ENCODE peak calls at places on chromosomes 7 and 10, in five cellular contexts. Z is T-cell; V is lower lobe of right lung; C is activated CD8-positive, alpha-beta T cell treated with anti-CD3 and anti-CD28 coated beads, Interleukin-2, amount 10 ng/mL, durations not matched to agents 7 days and 5 days; I is Daoy. L is an unnamed sample.

GRCh38 chr7:153021542-153021941 is 262.0 kb downstream of the ACTR3B start:
- DNase-seq in Z (no peak), V (no peak), C (no peak), I (no peak), L (no peak)

GRCh38 chr10:112967200-112967599 is 17.2 kb downstream of the TCF7L2 start:
- DNase-seq in Z (no peak), V (no peak), C (no peak), I (peak; percentile 12), L (no peak)

GRCh38 chr10:118955531-118956252 is 73.8 kb upstream of the NANOS1 start:
- DNase-seq in Z (no peak), V (no peak), C (peak; percentile 17), I (no peak), L (no peak)

GRCh38 chr7:593324-594115 is 73.9 kb upstream of the PDGFA start:
- DNase-seq in Z (no peak), V (no peak), C (no peak), I (peak; percentile 29), L (peak; percentile 97)

GRCh38 chr10:88097092-88097894 is 233.9 kb downstream of the PTEN start:
- DNase-seq in Z (no peak), V (no peak), C (no peak), I (no peak), L (no peak)

GRCh38 chr10:123150986-123151738 is 3.0 kb upstream of the BUB3 start:
- DNase-seq in Z (no peak), V (peak; percentile 58), C (no peak), I (no peak), L (no peak)

GRCh38 chr10:102604379-102604960 is 39.8 kb upstream of the TRIM8 start:
- DNase-seq in Z (no peak), V (no peak), C (no peak), I (peak; percentile 86), L (no peak)

GRCh38 chr7:2191026-2191425 is 41.7 kb downstream of the MAD1L1 start:
- DNase-seq in Z (no peak), V (no peak), C (no peak), I (no peak), L (no peak)

GRCh38 chr10:104689105-104689504 is 48.0 kb downstream of the SORCS3 start:
- DNase-seq in Z (no peak), V (no peak), C (no peak), I (no peak), L (no peak)

GRCh38 chr7:101519324-101520017 is 109.6 kb downstream of the MYL10 start:
- DNase-seq in Z (no peak), V (no peak), C (no peak), I (peak; percentile 87), L (no peak)

GRCh38 chr7:100649826-100650565 is 6.3 kb downstream of the ACTL6B start:
- DNase-seq in Z (no peak), V (no peak), C (no peak), I (no peak), L (no peak)

GRCh38 chr10:46282460-46283216 is 4.2 kb upstream of the ANTXRL start:
- DNase-seq in Z (peak; percentile 67), V (peak; percentile 88), C (peak; percentile 69), I (peak; percentile 77), L (peak; percentile 58)

GRCh38 chr7:107133396-107133795 is 35.4 kb upstream of the HBP1 start:
- DNase-seq in Z (no peak), V (no peak), C (no peak), I (no peak), L (no peak)

GRCh38 chr10:110865804-110866482 is 5.8 kb upstream of the PDCD4 start:
- DNase-seq in Z (no peak), V (no peak), C (peak; percentile 24), I (no peak), L (no peak)

GRCh38 chr10:132441818-132442217 is 44.8 kb downstream of the PWWP2B start:
- DNase-seq in Z (no peak), V (no peak), C (no peak), I (no peak), L (no peak)